ENCODE peak calls at places on chromosomes 3 and 15, in five cellular contexts. E is central memory CD4-positive, alpha-beta T cell; T is foreskin keratinocyte; Z is B cell; B is T-helper 9 cell. G is an unnamed sample.

GRCh38 chr3:42229942-42230688 is 35.9 kb downstream of the CCK start:
- DNase-seq in T (peak), Z (no peak), E (no peak), B (no peak), G (peak)

GRCh38 chr3:43855674-43856299 is 165.0 kb downstream of the ABHD5 start:
- DNase-seq in T (no peak), Z (peak), B (no peak), E (no peak), G (peak)

GRCh38 chr3:30688776-30689175 is 82.4 kb downstream of the TGFBR2 start:
- DNase-seq in Z (no peak), E (no peak), T (peak), B (no peak), G (no peak)

GRCh38 chr15:39908186-39908585 is 11.9 kb downstream of the GPR176 start:
- DNase-seq in T (peak), Z (no peak), B (no peak), E (no peak), G (no peak)

GRCh38 chr15:74327756-74328155 is 39.7 kb downstream of the CYP11A1 start:
- DNase-seq in B (no peak), Z (no peak), E (no peak), T (no peak), G (no peak)

GRCh38 chr3:101944308-101944707 is 95.0 kb downstream of the NFKBIZ start:
- DNase-seq in T (peak), Z (no peak), E (no peak), B (no peak), G (no peak)

GRCh38 chr15:78715439-78715838 is 74.4 kb upstream of the CHRNB4 start:
- DNase-seq in Z (no peak), E (no peak), B (no peak), T (peak), G (no peak)

GRCh38 chr3:40268708-40269524 is 40.6 kb upstream of the EIF1B start:
- DNase-seq in E (no peak), B (no peak), T (no peak), Z (no peak), G (no peak)

GRCh38 chr3:100297784-100298183 is 36.8 kb upstream of the NIT2 start:
- DNase-seq in Z (no peak), B (no peak), E (no peak), T (peak), G (no peak)

GRCh38 chr15:28868744-28869143 is 17.0 kb upstream of the APBA2 start:
- DNase-seq in E (no peak), Z (no peak), T (no peak), B (no peak), G (no peak)

GRCh38 chr3:57434041-57434440 is 110.1 kb downstream of the DNAH12 start:
- DNase-seq in B (no peak), E (no peak), Z (no peak), T (peak), G (peak)

GRCh38 chr15:32909431-32909830 is 191.6 kb downstream of the GREM1 start:
- DNase-seq in E (no peak), B (no peak), T (peak), Z (no peak), G (no peak)

GRCh38 chr3:46595819-46596218 is 16.5 kb upstream of the FAM240A start:
- DNase-seq in B (no peak), Z (no peak), T (no peak), E (no peak), G (no peak)

GRCh38 chr3:48194446-48195071 is 6.3 kb upstream of the CDC25A start:
- DNase-seq in Z (no peak), E (no peak), T (peak), B (no peak), G (peak)

GRCh38 chr15:65743637-65744252 is 48.3 kb downstream of the DENND4A start:
- DNase-seq in Z (no peak), T (no peak), E (no peak), B (no peak), G (no peak)

GRCh38 chr3:71504250-71505036 is 79.1 kb downstream of the FOXP1 start:
- DNase-seq in B (no peak), T (peak), E (no peak), Z (no peak), G (no peak)

GRCh38 chr3:160556141-160556540 is 9.2 kb downstream of the KPNA4 start:
- DNase-seq in E (no peak), Z (no peak), B (no peak), T (no peak), G (no peak)

GRCh38 chr15:81181220-81181619 is 15.5 kb upstream of the IL16 start:
- DNase-seq in T (no peak), Z (no peak), B (no peak), E (no peak), G (no peak)

GRCh38 chr3:49745986-49746385 is 22.2 kb upstream of the GMPPB start:
- DNase-seq in Z (no peak), T (peak), B (no peak), E (no peak), G (no peak)

G was measured in NCI-H510A treated with DMSO at 0.1 percent for 48 hours.